ENCODE peak calls at places on chromosome 19, in five cellular contexts. Z, H, I, R and B are unnamed samples.

GRCh38 chr19:3979674-3980352 is 5.5 kb downstream of the EEF2 start:
- DNase-seq in H (no peak), Z (no peak), I (no peak), R (no peak), B (no peak)

GRCh38 chr19:7846247-7846646 is 16.2 kb downstream of the EVI5L start:
- DNase-seq in I (no peak), H (no peak), Z (no peak), R (no peak), B (no peak)

GRCh38 chr19:7442423-7442822 is 46.4 kb downstream of the PEX11G start:
- DNase-seq in I (no peak), Z (peak; percentile 38), H (peak; percentile 5), R (no peak), B (peak; percentile 71)

GRCh38 chr19:1068111-1069001 is 1.4 kb downstream of the ARHGAP45 start:
- DNase-seq in Z (peak; percentile 52), I (no peak), R (no peak), H (no peak), B (no peak)

GRCh38 chr19:48644839-48645651 is 942 bp downstream of the CA11 start:
- DNase-seq in R (peak; percentile 74), H (peak; percentile 64), Z (peak; percentile 72), I (peak; percentile 67), B (peak; percentile 80)

GRCh38 chr19:38034153-38034835 is 127.3 kb downstream of the SIPA1L3 start:
- DNase-seq in H (no peak), R (no peak), Z (no peak), I (no peak), B (no peak)

GRCh38 chr19:55044286-55044685 is 6.2 kb upstream of the GP6 start:
- DNase-seq in I (no peak), R (no peak), H (no peak), Z (no peak), B (no peak)

GRCh38 chr19:44718441-44719261 is 19.7 kb downstream of the CEACAM16 start:
- DNase-seq in I (no peak), R (peak; percentile 89), Z (peak; percentile 78), H (peak; percentile 40), B (peak; percentile 70)

GRCh38 chr19:531009-531752 is 379 bp upstream of the CDC34 start:
- DNase-seq in R (peak; percentile 74), H (peak; percentile 71), I (peak; percentile 84), Z (peak; percentile 84), B (peak; percentile 93)

GRCh38 chr19:53905787-53906186 is 3.3 kb upstream of the CACNG7 start:
- DNase-seq in H (no peak), R (no peak), Z (no peak), I (no peak), B (no peak)

GRCh38 chr19:44552324-44552723 is 22.8 kb upstream of the CEACAM20 start:
- DNase-seq in I (peak; percentile 62), R (peak; percentile 12), Z (no peak), H (peak; percentile 6), B (peak; percentile 49)

GRCh38 chr19:2315818-2316353 is 7.9 kb upstream of the LINGO3 start:
- DNase-seq in Z (peak; percentile 61), R (peak; percentile 62), I (peak; percentile 75), H (peak; percentile 53), B (peak; percentile 81)

GRCh38 chr19:4029247-4029614 is 21.7 kb downstream of the PIAS4 start:
- DNase-seq in R (no peak), H (no peak), I (no peak), Z (no peak), B (no peak)

GRCh38 chr19:8552810-8553209 is 24.4 kb downstream of the MYO1F start:
- DNase-seq in I (peak; percentile 31), R (peak; percentile 27), H (peak; percentile 9), Z (no peak), B (peak; percentile 34)

GRCh38 chr19:35911790-35912189 is 3.7 kb upstream of the TYROBP start:
- DNase-seq in I (no peak), Z (no peak), H (no peak), R (no peak), B (no peak)

GRCh38 chr19:35911173-35911572 is 3.1 kb upstream of the TYROBP start:
- DNase-seq in H (no peak), Z (no peak), I (no peak), R (no peak), B (no peak)

GRCh38 chr19:35919306-35919705 is 11.2 kb upstream of the TYROBP start:
- DNase-seq in I (no peak), R (no peak), Z (no peak), H (no peak), B (no peak)

GRCh38 chr19:35913589-35913988 is 5.5 kb upstream of the TYROBP start:
- DNase-seq in R (no peak), Z (no peak), H (no peak), I (no peak), B (no peak)

DNA sequence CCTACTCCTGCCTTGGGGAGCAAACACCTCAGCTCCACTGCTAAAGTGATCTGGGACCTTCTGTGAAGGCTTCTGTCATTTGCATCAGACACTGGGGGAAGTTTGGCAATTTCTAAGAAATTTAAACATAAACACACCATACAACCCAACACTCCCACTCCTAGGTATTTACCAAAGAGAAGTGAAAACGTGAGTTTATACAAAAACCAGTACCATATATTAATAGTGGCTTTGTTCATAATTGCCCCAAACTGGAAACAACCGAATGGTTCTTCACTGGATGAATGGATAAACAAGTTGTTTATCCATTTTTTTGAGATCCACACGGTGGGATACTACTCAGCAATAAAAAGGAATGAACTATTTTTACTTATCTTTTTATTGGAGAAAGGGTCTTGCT is 7.4 kb upstream of the TYROBP start:
- DNase-seq in Z (no peak), H (no peak), R (no peak), I (no peak), B (no peak)
- TF ChIP-seq CTCF in Z (no peak), H (no peak), R (no peak), I (no peak), B (no peak)

DNA sequence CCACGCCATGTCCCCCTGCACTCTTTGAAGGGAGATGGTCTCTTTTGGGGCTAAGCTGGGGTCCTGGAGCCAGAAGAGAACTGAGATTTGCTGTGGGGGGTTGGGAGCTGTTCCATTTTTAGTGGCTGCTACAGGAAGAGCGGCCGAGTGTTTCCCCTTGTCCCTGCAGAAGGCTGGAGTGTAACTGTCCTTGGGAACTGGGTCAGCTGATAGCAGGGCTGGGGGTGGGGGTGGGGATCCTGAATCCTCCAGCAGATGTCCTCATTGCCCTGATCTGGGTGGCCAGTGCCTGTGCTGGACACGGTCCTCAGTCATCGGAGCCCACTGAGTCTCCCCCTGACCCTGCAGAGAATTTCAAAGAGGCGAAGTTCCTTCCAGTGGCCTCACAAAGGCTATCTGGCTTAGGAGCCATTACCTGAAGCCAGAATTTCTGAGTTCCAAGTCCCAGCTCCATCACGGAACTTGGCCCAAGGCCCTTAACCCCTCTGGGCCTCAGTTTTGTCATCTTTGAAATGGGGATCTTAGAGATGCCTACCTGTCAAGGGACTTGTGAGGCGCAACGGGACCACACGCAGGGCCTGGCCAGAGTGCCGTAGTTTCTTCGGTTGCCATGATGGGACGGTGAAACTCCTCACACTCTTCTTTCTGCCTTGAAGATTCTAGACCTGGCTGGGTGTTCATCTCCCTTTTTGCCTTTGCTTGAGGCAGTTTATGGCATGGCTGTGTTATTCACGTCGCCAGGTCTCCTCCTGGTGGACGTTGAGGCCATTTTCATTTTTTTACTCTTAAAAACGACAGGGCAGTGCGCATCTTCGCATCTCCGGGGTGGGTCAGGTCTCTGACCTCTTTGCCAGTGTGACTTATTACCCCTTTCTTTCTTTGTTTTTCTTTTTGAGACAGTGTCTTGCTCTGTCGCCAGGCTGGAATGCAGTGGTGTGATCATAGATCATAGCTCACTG is 51.9 kb downstream of the DNM2 start:
- DNase-seq in Z (peak; percentile 80), R (peak; percentile 47), I (no peak), H (peak; percentile 31), B (peak; percentile 51)
- TF ChIP-seq CTCF in Z (peak; percentile 47), R (peak; percentile 33), I (peak; percentile 43), H (peak; percentile 35), B (peak; percentile 62)

GRCh38 chr19:40714519-40715299 is 2.0 kb downstream of the COQ8B start:
- DNase-seq in Z (peak; percentile 95), H (peak; percentile 90), R (peak; percentile 93), I (peak; percentile 91), B (peak; percentile 93)
- TF ChIP-seq CTCF in Z (peak; percentile 12), H (peak; percentile 4), R (peak; percentile 4), I (no peak), B (peak; percentile 3)

DNA sequence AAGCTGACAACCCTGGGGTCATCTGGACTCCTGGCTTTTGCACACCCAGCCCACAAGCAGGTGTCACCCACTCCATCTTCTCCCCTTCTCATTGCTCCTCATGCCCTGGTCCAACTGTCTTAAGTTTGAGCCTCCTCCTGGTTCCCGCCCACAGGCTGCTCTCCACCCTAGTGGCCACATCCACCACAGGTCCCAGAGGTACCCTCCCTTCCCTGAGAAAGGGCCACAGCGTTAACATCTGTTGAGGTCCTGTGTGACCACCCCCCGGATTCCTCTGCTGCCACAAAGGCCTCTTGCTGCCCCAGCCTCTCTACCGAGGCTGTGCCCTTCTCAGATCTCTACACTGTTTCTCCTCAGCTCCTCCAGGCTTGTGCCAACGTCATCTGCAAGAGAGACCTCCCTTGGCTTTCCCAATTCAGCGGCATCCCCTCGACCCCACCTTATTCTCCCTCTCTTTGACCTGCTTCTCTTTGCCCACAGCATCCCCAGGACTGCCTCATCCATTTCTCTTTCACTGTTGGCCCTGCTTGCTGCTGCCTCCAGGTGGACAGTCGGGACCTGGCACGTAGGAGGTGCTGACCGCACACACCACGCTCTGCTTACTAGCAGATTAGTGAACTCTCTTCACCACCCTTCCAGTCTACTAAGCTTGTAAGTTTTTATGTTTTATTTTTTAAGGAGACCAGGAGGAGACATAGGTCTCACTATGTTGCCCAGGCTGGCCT is 33.3 kb downstream of the SUGP2 start:
- DNase-seq in I (no peak), R (no peak), Z (no peak), H (peak; percentile 11), B (no peak)
- TF ChIP-seq CTCF in I (peak; percentile 16), R (peak; percentile 24), Z (no peak), H (peak; percentile 9), B (peak; percentile 38)

GRCh38 chr19:45814166-45814780 is 835 bp downstream of the RSPH6A start:
- DNase-seq in R (no peak), Z (no peak), H (peak; percentile 17), I (no peak), B (no peak)
- TF ChIP-seq CTCF in R (no peak), Z (no peak), H (no peak), I (no peak), B (no peak)

GRCh38 chr19:42420055-42420544 is 7.1 kb downstream of the LIPE start:
- DNase-seq in H (peak; percentile 40), Z (no peak), I (no peak), R (peak; percentile 29), B (no peak)
- TF ChIP-seq CTCF in H (peak; percentile 63), Z (peak; percentile 65), I (peak; percentile 64), R (peak; percentile 58), B (peak; percentile 60)

GRCh38 chr19:11176466-11177193 is 20.7 kb downstream of the KANK2 start:
- DNase-seq in R (no peak), H (no peak), I (no peak), Z (no peak), B (no peak)

GRCh38 chr19:11174336-11174735 is 18.8 kb upstream of the SPC24 start:
- DNase-seq in R (no peak), I (no peak), Z (no peak), H (no peak), B (no peak)

GRCh38 chr19:11173516-11174155 is 18.1 kb upstream of the SPC24 start:
- DNase-seq in I (no peak), Z (no peak), R (no peak), H (no peak), B (no peak)

GRCh38 chr19:11177592-11177991 is 19.8 kb downstream of the KANK2 start:
- DNase-seq in Z (no peak), I (no peak), R (no peak), H (no peak), B (no peak)

GRCh38 chr19:11175920-11176319 is 20.3 kb upstream of the SPC24 start:
- DNase-seq in H (no peak), I (no peak), R (no peak), Z (no peak), B (no peak)
- TF ChIP-seq CTCF in H (no peak), I (no peak), R (no peak), Z (no peak), B (no peak)